ENCODE peak calls at places on chromosome 16, in ten cellular contexts. Z is neural crest cell, U is heart left ventricle, C is fibroblast of lung, A is OCI-LY7, E is K562, G is progenitor cell of endocrine pancreas, L is choroid plexus epithelial cell, M is GM23338, P is kidney epithelial cell. R is an unnamed sample.
A peak's percentile ranks its signal among the peaks of the same experiment; 100 is the strongest.

GRCh38 chr16:28188085-28188916 is 23.5 kb downstream of the XPO6 start:
- DNase-seq in Z (no peak), P (no peak), L (peak; percentile 28), G (no peak), A (peak; percentile 67), M (no peak), C (peak; percentile 58), U (no peak), E (no peak), R (no peak)

GRCh38 chr16:53848277-53848942 is 144.5 kb downstream of the FTO start:
- DNase-seq in C (no peak), E (no peak), Z (no peak), U (no peak), P (no peak), G (no peak), M (no peak), L (peak; percentile 22), A (no peak), R (no peak)

GRCh38 chr16:1458336-1458976 is 14.1 kb upstream of the CCDC154 start:
- DNase-seq in L (no peak), E (no peak), P (no peak), G (no peak), A (no peak), M (no peak), Z (no peak), C (peak; percentile 5), U (no peak), R (no peak)

GRCh38 chr16:321532-321931 is 31.0 kb downstream of the AXIN1 start:
- DNase-seq in C (no peak), Z (no peak), G (no peak), E (no peak), M (no peak), P (no peak), L (no peak), A (no peak), U (no peak), R (no peak)

GRCh38 chr16:66007717-66008116 is 358.8 kb upstream of the CDH5 start:
- DNase-seq in U (no peak), M (no peak), P (no peak), L (peak; percentile 92), Z (no peak), E (no peak), C (peak; percentile 80), A (no peak), G (no peak), R (no peak)

GRCh38 chr16:53805113-53805512 is 101.2 kb downstream of the FTO start:
- DNase-seq in G (no peak), A (no peak), U (no peak), M (no peak), P (no peak), Z (no peak), E (no peak), L (no peak), C (no peak), R (no peak)

GRCh38 chr16:79839450-79839849 is 238.9 kb upstream of the MAF start:
- DNase-seq in U (no peak), C (peak; percentile 57), A (no peak), Z (no peak), G (no peak), M (no peak), P (no peak), L (no peak), E (no peak), R (no peak)

GRCh38 chr16:77759821-77760220 is 28.5 kb upstream of the VAT1L start:
- DNase-seq in L (peak; percentile 14), E (no peak), U (no peak), Z (no peak), M (no peak), C (peak; percentile 22), P (no peak), A (no peak), G (no peak), R (no peak)

GRCh38 chr16:1213796-1214372 is 11.2 kb downstream of the TPSG1 start:
- DNase-seq in U (no peak), G (no peak), L (no peak), M (no peak), A (no peak), C (no peak), P (no peak), Z (no peak), E (no peak), R (no peak)

GRCh38 chr16:8928467-8928957 is 35.2 kb downstream of the USP7 start:
- DNase-seq in L (peak; percentile 54), G (no peak), E (no peak), Z (no peak), P (no peak), C (peak; percentile 73), M (no peak), A (no peak), U (no peak), R (no peak)

GRCh38 chr16:12672986-12673385 is 130.7 kb downstream of the CPPED1 start:
- DNase-seq in E (no peak), G (no peak), Z (no peak), C (no peak), M (no peak), U (no peak), L (no peak), P (no peak), A (no peak), R (no peak)

DNA sequence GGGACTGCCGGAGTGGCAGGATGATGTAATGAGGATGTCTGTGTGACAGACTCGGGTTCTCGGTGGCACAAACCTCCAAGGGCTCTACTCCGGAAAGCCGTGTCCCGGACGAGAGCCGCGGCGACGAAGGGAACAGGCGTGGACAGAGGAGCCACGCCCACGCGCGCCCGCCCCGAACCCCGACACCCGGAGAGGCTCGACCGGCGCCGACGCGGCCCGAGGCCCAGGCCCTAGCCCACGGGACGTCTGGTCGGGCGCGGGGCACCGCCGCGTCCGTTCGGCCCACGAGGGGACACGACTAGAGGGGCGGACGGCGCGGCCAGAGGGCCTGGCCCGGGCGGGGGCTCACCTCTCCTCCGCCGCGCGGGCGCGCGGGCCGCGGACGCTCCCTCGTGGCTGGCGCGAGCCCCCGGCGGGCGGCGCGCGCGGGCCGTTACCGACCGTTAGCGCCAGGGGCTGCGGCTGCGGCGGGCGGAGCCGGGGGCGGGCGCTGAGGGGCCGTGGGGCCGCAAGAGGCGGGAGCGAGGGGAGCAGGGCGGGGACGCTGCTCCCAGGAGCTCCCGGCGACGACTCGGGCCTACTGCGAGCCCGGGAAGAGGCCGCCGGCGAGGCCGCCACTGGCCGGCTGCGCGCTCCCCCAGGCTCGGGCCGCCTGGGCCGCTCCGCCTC is 2.1 kb upstream of the IRX5 start:
- DNase-seq in L (no peak), Z (peak; percentile 38), G (no peak), P (no peak), M (peak; percentile 15), U (peak; percentile 82), C (no peak), E (peak; percentile 70), A (peak; percentile 85), R (peak; percentile 77)
- TF ChIP-seq CTCF in L (no peak), Z (no peak), G (no peak), P (no peak), M (peak; percentile 5), U (no peak), C (no peak), E (peak; percentile 19), A (no peak), R (no peak)

DNA sequence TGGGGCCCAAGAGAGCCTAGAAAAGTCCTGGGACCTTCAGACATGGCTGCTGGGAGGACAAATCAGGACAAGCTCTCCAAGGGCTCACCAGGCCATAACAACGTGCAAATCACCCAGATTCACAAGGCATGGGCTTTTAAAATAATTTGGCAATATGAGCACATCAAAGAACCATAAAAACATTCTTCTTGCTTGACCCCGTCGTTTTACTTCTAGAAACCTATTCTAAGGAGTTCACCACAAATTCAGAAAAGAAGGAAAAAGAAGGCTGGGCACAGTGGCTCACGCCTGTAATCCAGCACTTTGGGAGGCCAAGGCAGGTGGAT is 12.1 kb upstream of the MT3 start:
- DNase-seq in G (no peak), M (no peak), E (no peak), C (no peak), U (no peak), Z (no peak), A (no peak), L (no peak), P (no peak), R (no peak)
- TF ChIP-seq CTCF in G (no peak), M (no peak), E (no peak), C (no peak), U (no peak), Z (no peak), A (peak; percentile 34), L (no peak), P (no peak), R (no peak)

DNA sequence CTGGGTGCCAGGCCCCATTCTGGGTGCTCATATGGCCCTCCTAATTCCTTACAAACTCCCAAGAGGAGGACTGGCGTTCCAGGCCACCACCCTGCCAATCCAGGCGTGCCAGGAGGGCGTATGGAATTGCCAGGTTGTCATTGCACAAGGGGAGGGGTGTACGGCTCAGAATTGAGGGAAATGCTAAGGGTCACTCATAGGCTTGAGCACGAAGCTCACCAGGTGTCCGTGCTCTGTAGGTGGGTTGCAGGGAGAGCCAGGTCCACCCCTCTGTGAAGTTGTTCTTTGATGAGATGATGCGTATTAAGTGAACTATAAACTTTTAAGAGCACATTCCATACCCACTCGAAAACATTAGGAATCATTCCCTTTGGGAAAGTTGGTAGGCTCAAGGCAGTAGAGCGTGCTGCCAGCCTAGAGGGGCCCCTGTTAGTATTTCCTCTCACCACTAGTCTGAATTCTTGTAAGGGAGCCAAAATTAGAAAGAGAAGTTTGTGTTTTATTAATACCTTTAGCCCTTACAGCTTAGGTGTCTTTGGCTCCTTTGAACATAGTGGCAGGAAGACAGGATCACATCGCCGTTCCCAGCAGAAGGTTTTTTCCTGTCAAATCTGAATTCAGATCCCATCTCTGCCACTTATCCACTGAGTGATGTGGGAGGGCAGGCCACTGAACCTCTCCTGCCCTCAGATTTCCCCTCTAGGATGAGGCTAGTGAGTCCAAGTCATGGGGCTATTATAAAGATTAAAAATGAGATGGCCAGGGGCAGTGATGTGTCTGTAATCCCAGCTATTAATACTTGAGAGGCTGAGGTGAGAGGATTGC is 38.7 kb upstream of the NFAT5 start:
- DNase-seq in M (no peak), A (no peak), C (no peak), E (no peak), U (no peak), G (no peak), L (no peak), P (no peak), Z (no peak), R (no peak)
- TF ChIP-seq CTCF in M (no peak), A (no peak), C (no peak), E (no peak), U (no peak), G (no peak), L (no peak), P (peak; percentile 11), Z (no peak), R (no peak)

DNA sequence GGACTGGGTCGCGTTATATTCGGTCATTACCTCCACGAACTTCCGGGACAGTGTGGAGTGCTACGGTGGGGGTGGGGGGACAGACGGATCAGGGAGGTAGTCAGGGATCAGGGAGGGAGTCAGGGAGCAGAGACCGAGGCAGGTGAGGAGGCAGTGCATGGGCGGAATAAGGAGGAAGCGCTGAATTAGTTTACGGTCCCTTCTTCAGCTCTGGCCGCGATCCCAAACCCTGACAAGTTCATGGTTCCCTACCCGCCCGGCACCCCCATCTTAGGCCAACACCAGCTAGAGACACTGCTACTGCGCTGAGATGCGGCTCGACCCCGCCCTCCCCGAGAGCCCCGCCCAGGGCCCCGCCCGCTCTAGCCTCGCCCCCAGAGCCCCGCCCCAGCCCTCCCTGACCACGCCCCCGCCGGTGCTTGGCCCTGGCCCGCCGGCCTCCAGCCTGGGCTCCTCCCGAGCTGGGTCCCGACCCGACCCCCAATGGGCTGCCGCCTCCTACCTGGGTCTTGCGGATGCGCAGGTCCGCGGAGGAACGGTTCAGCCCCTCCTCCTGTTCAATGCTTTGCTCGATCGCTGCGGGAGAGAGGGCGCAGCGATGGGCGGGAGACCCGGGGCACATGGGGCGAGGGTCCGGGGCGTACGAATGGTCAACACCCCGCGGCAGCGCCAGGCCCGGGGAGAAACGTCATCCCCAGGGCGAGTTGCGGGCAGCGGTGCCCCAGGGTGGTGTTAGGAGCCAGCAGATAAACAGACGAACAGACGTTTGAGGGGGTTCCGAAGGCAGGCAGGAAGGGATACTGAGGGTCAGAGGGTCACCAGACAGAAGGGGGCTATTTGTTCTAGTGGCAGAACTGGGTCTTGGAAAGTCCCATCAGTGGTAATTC is 12.2 kb downstream of the HSD3B7 start:
- DNase-seq in A (peak; percentile 79), U (peak; percentile 82), Z (peak; percentile 46), M (peak; percentile 93), L (peak; percentile 78), G (peak; percentile 39), E (peak; percentile 99), P (no peak), C (peak; percentile 64), R (peak; percentile 56)
- TF ChIP-seq CTCF in A (no peak), U (no peak), Z (no peak), M (no peak), L (no peak), G (no peak), E (no peak), P (no peak), C (no peak), R (no peak)